ENCODE peak calls at places on chromosome 22, in seven cellular contexts. Y is gastrocnemius medialis, C is ovary, W is IMR-90, X is GM12891, Z is A549, H is right lobe of liver. I is an unnamed sample.

GRCh38 chr22:27801616-27802388 is at the start of gene MN1:
- DNase-seq in Y (no peak), C (peak), W (peak), X (peak), Z (peak), H (peak), I (peak)

GRCh38 chr22:48567213-48567975 is 1260.3 kb downstream of the BRD1 start:
- DNase-seq in Y (no peak), C (no peak), W (no peak), X (no peak), Z (no peak), H (no peak), I (peak)

GRCh38 chr22:26429458-26430238 is 588 bp downstream of the ASPHD2 start:
- DNase-seq in Y (no peak), C (no peak), W (no peak), X (no peak), Z (no peak), H (no peak), I (no peak)

GRCh38 chr22:39645532-39645931 is 75.0 kb downstream of the CACNA1I start:
- DNase-seq in Y (no peak), C (no peak), W (no peak), X (no peak), Z (no peak), H (no peak), I (no peak)

GRCh38 chr22:27790396-27791216 is 10.9 kb downstream of the MN1 start:
- DNase-seq in Y (peak), C (no peak), W (no peak), X (no peak), Z (no peak), H (no peak), I (peak)

GRCh38 chr22:31957970-31958594 is 13.7 kb downstream of the YWHAH start:
- DNase-seq in Y (no peak), C (no peak), W (no peak), X (no peak), Z (no peak), H (no peak), I (no peak)

GRCh38 chr22:35538801-35539321 is 1.8 kb upstream of the RASD2 start:
- DNase-seq in Y (peak), C (no peak), W (no peak), X (no peak), Z (peak), H (peak), I (no peak)

GRCh38 chr22:28016781-28017557 is 97.9 kb upstream of the PITPNB start:
- DNase-seq in Y (peak), C (peak), W (no peak), X (no peak), Z (no peak), H (peak), I (peak)

GRCh38 chr22:30208631-30209603 is 37.6 kb downstream of the LIF start:
- DNase-seq in Y (peak), C (peak), W (peak), X (no peak), Z (no peak), H (no peak), I (peak)

GRCh38 chr22:30248484-30248883 is 1.9 kb upstream of the LIF start:
- DNase-seq in Y (no peak), C (no peak), W (no peak), X (no peak), Z (no peak), H (no peak), I (no peak)

GRCh38 chr22:18987765-18988164 is 51.7 kb upstream of the PRODH start:
- DNase-seq in Y (no peak), C (no peak), W (no peak), X (no peak), Z (peak), H (peak), I (no peak)

GRCh38 chr22:47463220-47463619 is 700.8 kb downstream of the TBC1D22A start:
- DNase-seq in Y (no peak), C (no peak), W (no peak), X (no peak), Z (no peak), H (no peak), I (no peak)

GRCh38 chr22:24413726-24414385 is 13.5 kb upstream of the ADORA2A start:
- DNase-seq in Y (no peak), C (peak), W (no peak), X (no peak), Z (no peak), H (peak), I (no peak)

GRCh38 chr22:19361501-19362103 is 69.9 kb downstream of the HIRA start:
- DNase-seq in Y (no peak), C (no peak), W (no peak), X (peak), Z (no peak), H (no peak), I (no peak)

GRCh38 chr22:31926969-31927368 is 17.4 kb upstream of the YWHAH start:
- DNase-seq in Y (no peak), C (no peak), W (no peak), X (peak), Z (no peak), H (no peak), I (no peak)

GRCh38 chr22:48256041-48256739 is 1493.7 kb downstream of the TBC1D22A start:
- DNase-seq in Y (no peak), C (no peak), W (no peak), X (no peak), Z (no peak), H (no peak), I (no peak)

GRCh38 chr22:17337639-17338038 is 31.6 kb upstream of the CECR2 start:
- DNase-seq in Y (no peak), C (no peak), W (no peak), X (no peak), Z (no peak), H (no peak), I (no peak)

GRCh38 chr22:44256085-44256484 is 56.7 kb downstream of the SHISAL1 start:
- DNase-seq in Y (no peak), C (no peak), W (no peak), X (no peak), Z (no peak), H (peak), I (no peak)

GRCh38 chr22:46030241-46030880 is 53.4 kb upstream of the WNT7B start:
- DNase-seq in Y (peak), C (peak), W (no peak), X (no peak), Z (no peak), H (peak), I (peak)

GRCh38 chr22:31954535-31955326 is 10.4 kb downstream of the YWHAH start:
- DNase-seq in Y (peak), C (no peak), W (no peak), X (no peak), Z (no peak), H (no peak), I (peak)

GRCh38 chr22:47148956-47149748 is 386.7 kb downstream of the TBC1D22A start:
- DNase-seq in Y (no peak), C (no peak), W (no peak), X (no peak), Z (no peak), H (no peak), I (no peak)

GRCh38 chr22:31241200-31241599 is 29.1 kb downstream of the LIMK2 start:
- DNase-seq in Y (no peak), C (no peak), W (peak), X (no peak), Z (no peak), H (no peak), I (no peak)

GRCh38 chr22:39514373-39514973 is 5.9 kb upstream of the ATF4 start:
- DNase-seq in Y (no peak), C (no peak), W (peak), X (no peak), Z (peak), H (no peak), I (no peak)

GRCh38 chr22:25536578-25536977 is 27.9 kb upstream of the GRK3 start:
- DNase-seq in Y (no peak), C (no peak), W (no peak), X (no peak), Z (no peak), H (no peak), I (no peak)

GRCh38 chr22:35627267-35628041 is 10.3 kb upstream of the MB start:
- DNase-seq in Y (peak), C (peak), W (peak), X (peak), Z (peak), H (peak), I (peak)

GRCh38 chr22:43956805-43957463 is 1.7 kb downstream of the SAMM50 start:
- DNase-seq in Y (peak), C (no peak), W (no peak), X (no peak), Z (no peak), H (no peak), I (no peak)

GRCh38 chr22:35684732-35685131 is 32.9 kb upstream of the APOL5 start:
- DNase-seq in Y (no peak), C (no peak), W (no peak), X (no peak), Z (no peak), H (no peak), I (no peak)

GRCh38 chr22:42277988-42278776 is 7.7 kb upstream of the TCF20 start:
- DNase-seq in Y (no peak), C (peak), W (no peak), X (no peak), Z (no peak), H (no peak), I (no peak)

GRCh38 chr22:46699091-46699490 is 39.0 kb downstream of the CERK start:
- DNase-seq in Y (no peak), C (no peak), W (no peak), X (no peak), Z (no peak), H (no peak), I (no peak)

GRCh38 chr22:31247726-31248125 is 35.6 kb downstream of the LIMK2 start:
- DNase-seq in Y (no peak), C (no peak), W (no peak), X (no peak), Z (no peak), H (no peak), I (no peak)

GRCh38 chr22:25903294-25903693 is 161.3 kb downstream of the MYO18B start:
- DNase-seq in Y (no peak), C (no peak), W (no peak), X (no peak), Z (no peak), H (no peak), I (no peak)

GRCh38 chr22:25035715-25036114 is 83.2 kb downstream of the KIAA1671 start:
- DNase-seq in Y (no peak), C (no peak), W (no peak), X (no peak), Z (no peak), H (no peak), I (no peak)

GRCh38 chr22:39624501-39624821 is 53.9 kb downstream of the CACNA1I start:
- DNase-seq in Y (no peak), C (no peak), W (no peak), X (no peak), Z (no peak), H (no peak), I (no peak)

GRCh38 chr22:34688825-34689224 is 377.1 kb upstream of the ISX start:
- DNase-seq in Y (no peak), C (no peak), W (no peak), X (no peak), Z (no peak), H (no peak), I (no peak)

GRCh38 chr22:29156507-29156906 is 49.2 kb upstream of the EMID1 start:
- DNase-seq in Y (no peak), C (no peak), W (peak), X (no peak), Z (no peak), H (no peak), I (no peak)

GRCh38 chr22:20571531-20572007 is 64.2 kb downstream of the MED15 start:
- DNase-seq in Y (no peak), C (no peak), W (no peak), X (peak), Z (peak), H (no peak), I (no peak)
- TF ChIP-seq POLR2A in Y (no peak), C (no peak), W (no peak), X (no peak), Z (no peak), H (no peak), I (no peak)

DNA sequence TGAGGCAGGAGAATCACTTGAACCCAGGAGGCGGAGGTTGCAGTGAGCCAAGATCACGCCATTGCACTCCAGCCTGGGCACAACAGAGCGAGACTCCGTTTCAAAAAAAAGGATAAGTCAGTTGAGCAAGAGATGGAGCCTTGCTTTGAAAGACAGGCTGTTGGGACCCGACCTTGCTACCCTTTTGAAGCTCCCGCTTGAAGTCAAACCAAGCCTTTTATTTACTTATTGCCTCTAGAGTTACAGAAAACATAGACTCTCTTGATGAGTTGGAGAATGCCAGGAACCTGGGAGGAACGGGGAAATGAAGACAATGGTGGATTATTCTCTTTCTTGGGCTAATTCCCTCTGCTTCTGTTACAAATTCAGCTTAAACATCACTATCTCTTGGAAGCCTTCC is 4.9 kb downstream of the SYN3 start:
- DNase-seq in Y (no peak), C (no peak), W (no peak), X (no peak), Z (no peak), H (no peak), I (no peak)
- TF ChIP-seq POLR2A in Y (no peak), C (no peak), W (no peak), X (no peak), Z (no peak), H (no peak), I (no peak)

DNA sequence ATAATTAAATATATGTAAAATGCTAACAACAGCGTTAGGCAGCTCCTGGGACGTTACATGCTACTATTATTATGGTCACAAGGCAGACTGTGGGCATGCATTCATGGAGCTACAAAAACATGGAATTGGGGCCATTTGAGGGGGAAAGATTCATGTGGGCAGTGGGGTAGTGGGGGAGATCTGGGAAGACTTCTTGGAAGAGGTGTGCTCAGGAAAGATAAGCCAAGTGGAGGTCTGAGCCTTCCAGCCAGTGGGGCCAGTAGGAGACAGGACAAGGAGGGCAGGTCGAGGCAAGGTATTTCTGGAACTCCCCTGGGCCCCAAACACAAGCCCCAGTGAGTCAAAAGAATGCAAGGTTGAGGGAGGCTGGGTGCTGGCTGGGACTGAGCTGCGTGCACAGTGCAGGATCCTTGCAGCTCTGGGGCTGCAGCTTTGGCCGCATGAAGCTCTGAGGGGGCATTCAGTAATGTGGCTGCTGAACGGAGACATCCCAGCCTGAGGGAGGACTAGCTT is 35.4 kb downstream of the CYTH4 start:
- DNase-seq in Y (no peak), C (no peak), W (no peak), X (no peak), Z (no peak), H (no peak), I (no peak)
- TF ChIP-seq POLR2A in Y (no peak), C (no peak), W (no peak), X (no peak), Z (no peak), H (no peak), I (no peak)

GRCh38 chr22:49967333-49968241 is 7.0 kb downstream of the PIM3 start:
- DNase-seq in Y (peak), C (peak), W (no peak), X (peak), Z (no peak), H (peak), I (peak)

GRCh38 chr22:49965291-49966040 is 4.9 kb downstream of the PIM3 start:
- DNase-seq in Y (peak), C (peak), W (no peak), X (no peak), Z (no peak), H (peak), I (no peak)

GRCh38 chr22:49968313-49968830 is 7.8 kb downstream of the PIM3 start:
- DNase-seq in Y (peak), C (peak), W (no peak), X (no peak), Z (no peak), H (peak), I (peak)

GRCh38 chr22:49966041-49966715 is 5.6 kb downstream of the PIM3 start:
- DNase-seq in Y (peak), C (peak), W (no peak), X (no peak), Z (no peak), H (peak), I (peak)

GRCh38 chr22:49966716-49967332 is 6.3 kb downstream of the PIM3 start:
- DNase-seq in Y (peak), C (peak), W (no peak), X (no peak), Z (no peak), H (peak), I (peak)
- TF ChIP-seq POLR2A in Y (peak), C (no peak), W (peak), X (no peak), Z (no peak), H (no peak), I (no peak)

I was measured in heart left ventricle.